ENCODE peak calls at places on chromosome 16, in five cellular contexts. C is SK-N-SH, K is H1, D is GM12878, M is HepG2. Q is an unnamed sample.

GRCh38 chr16:15578824-15579223 is 64.1 kb downstream of the MARF1 start:
- DNase-seq in D (no peak), K (no peak), C (no peak), M (no peak), Q (no peak)

GRCh38 chr16:75288596-75289120 is 37.2 kb upstream of the BCAR1 start:
- DNase-seq in D (peak; percentile 55), K (no peak), M (no peak), C (no peak), Q (peak; percentile 92)

GRCh38 chr16:23903001-23903414 is 67.2 kb downstream of the PRKCB start:
- DNase-seq in D (no peak), C (no peak), M (no peak), K (no peak), Q (no peak)

GRCh38 chr16:48534601-48535340 is 75.2 kb downstream of the N4BP1 start:
- DNase-seq in D (no peak), C (no peak), M (no peak), K (no peak), Q (no peak)

GRCh38 chr16:7343271-7343670 is 10.6 kb downstream of the RBFOX1 start:
- DNase-seq in M (no peak), K (no peak), C (no peak), D (no peak), Q (no peak)

GRCh38 chr16:19114359-19115147 is 789 bp downstream of the ITPRIPL2 start:
- DNase-seq in K (no peak), C (peak; percentile 25), D (no peak), M (no peak), Q (no peak)

GRCh38 chr16:71915350-71915749 is 20.0 kb downstream of the IST1 start:
- DNase-seq in K (no peak), M (no peak), C (no peak), D (no peak), Q (no peak)

GRCh38 chr16:9980981-9981380 is 201.2 kb downstream of the GRIN2A start:
- DNase-seq in D (no peak), K (no peak), M (no peak), C (no peak), Q (no peak)

GRCh38 chr16:77183137-77183536 is 7.9 kb upstream of the MON1B start:
- DNase-seq in C (no peak), K (no peak), D (no peak), M (no peak), Q (no peak)

GRCh38 chr16:59192551-59193199 is 458.6 kb upstream of the GOT2 start:
- DNase-seq in D (no peak), C (peak; percentile 33), M (peak; percentile 42), K (no peak), Q (no peak)
- TF ChIP-seq CTCF in D (peak; percentile 37), C (peak; percentile 31), M (peak; percentile 66), K (peak; percentile 84), Q (peak; percentile 53)

GRCh38 chr16:83389751-83390150 is 418.0 kb upstream of the HSBP1 start:
- DNase-seq in C (no peak), K (no peak), M (no peak), D (no peak), Q (no peak)

GRCh38 chr16:83397601-83398000 is 410.2 kb upstream of the HSBP1 start:
- DNase-seq in K (no peak), D (no peak), C (no peak), M (no peak), Q (no peak)

GRCh38 chr16:83392743-83393142 is 415.0 kb upstream of the HSBP1 start:
- DNase-seq in D (no peak), M (no peak), K (no peak), C (no peak), Q (no peak)

GRCh38 chr16:83390759-83391158 is 417.0 kb upstream of the HSBP1 start:
- DNase-seq in C (no peak), K (no peak), M (no peak), D (no peak), Q (no peak)

GRCh38 chr16:83393196-83393981 is 414.4 kb upstream of the HSBP1 start:
- DNase-seq in C (no peak), K (no peak), M (no peak), D (no peak), Q (no peak)
- TF ChIP-seq GABPA in C (no peak), K (no peak), M (no peak), D (no peak), Q (no peak)

GRCh38 chr16:56588781-56589140 is 567 bp upstream of the MT3 start:
- DNase-seq in M (no peak), C (no peak), D (no peak), K (no peak), Q (no peak)
- TF ChIP-seq CTCF in M (no peak), C (no peak), D (no peak), K (no peak), Q (no peak)

GRCh38 chr16:3642397-3643094 is 11.9 kb upstream of the DNASE1 start:
- DNase-seq in K (no peak), C (peak; percentile 91), M (no peak), D (no peak), Q (no peak)
- TF ChIP-seq GABPA in K (no peak), C (no peak), M (no peak), D (no peak), Q (no peak)

Q was measured in HL-60.